ENCODE peak calls at places on chromosomes 5 and 9, in eight cellular contexts. One of them, this sample, is unnamed.
A peak's percentile ranks its signal among the peaks of the same experiment; 100 is the strongest.

GRCh38 chr9:105046907-105047651 is 119.1 kb upstream of the ABCA1 start:
- DNase-seq in GM23338: no peak
- DNase-seq in HCT116: no peak
- DNase-seq in transverse colon: no peak
- DNase-seq in prostate gland: no peak
- DNase-seq in suprapubic skin: no peak
- DNase-seq in SK-N-SH: peak; percentile 60
- DNase-seq in sigmoid colon: no peak
- DNase-seq in this sample: no peak

GRCh38 chr9:122827759-122828090 is 663 bp downstream of the PDCL start:
- DNase-seq in SK-N-SH: no peak
- DNase-seq in GM23338: peak; percentile 77
- DNase-seq in suprapubic skin: no peak
- DNase-seq in sigmoid colon: no peak
- DNase-seq in prostate gland: no peak
- DNase-seq in transverse colon: no peak
- DNase-seq in HCT116: no peak
- DNase-seq in this sample: no peak

GRCh38 chr9:112582371-112582770 is 95.7 kb downstream of the KIAA1958 start:
- DNase-seq in SK-N-SH: no peak
- DNase-seq in prostate gland: no peak
- DNase-seq in sigmoid colon: no peak
- DNase-seq in HCT116: no peak
- DNase-seq in transverse colon: no peak
- DNase-seq in GM23338: no peak
- DNase-seq in suprapubic skin: no peak
- DNase-seq in this sample: no peak

GRCh38 chr9:16030513-16031185 is 477.8 kb downstream of the CCDC171 start:
- DNase-seq in prostate gland: no peak
- DNase-seq in transverse colon: no peak
- DNase-seq in sigmoid colon: no peak
- DNase-seq in suprapubic skin: no peak
- DNase-seq in HCT116: peak; percentile 84
- DNase-seq in SK-N-SH: no peak
- DNase-seq in GM23338: no peak
- DNase-seq in this sample: peak; percentile 27

GRCh38 chr5:178625679-178626483 is 969 bp downstream of the CLK4 start:
- DNase-seq in suprapubic skin: no peak
- DNase-seq in HCT116: no peak
- DNase-seq in prostate gland: no peak
- DNase-seq in sigmoid colon: no peak
- DNase-seq in SK-N-SH: peak; percentile 31
- DNase-seq in GM23338: peak; percentile 24
- DNase-seq in transverse colon: no peak
- DNase-seq in this sample: no peak

GRCh38 chr5:42720242-42720641 is 36.4 kb upstream of the CCDC152 start:
- DNase-seq in GM23338: no peak
- DNase-seq in transverse colon: no peak
- DNase-seq in prostate gland: no peak
- DNase-seq in suprapubic skin: no peak
- DNase-seq in sigmoid colon: no peak
- DNase-seq in HCT116: no peak
- DNase-seq in SK-N-SH: no peak
- DNase-seq in this sample: no peak

GRCh38 chr9:132411091-132411508 is 1.1 kb downstream of the CFAP77 start:
- DNase-seq in sigmoid colon: no peak
- DNase-seq in GM23338: peak; percentile 96
- DNase-seq in SK-N-SH: peak; percentile 67
- DNase-seq in suprapubic skin: no peak
- DNase-seq in transverse colon: peak; percentile 65
- DNase-seq in HCT116: peak; percentile 68
- DNase-seq in prostate gland: peak; percentile 28
- DNase-seq in this sample: peak; percentile 38

GRCh38 chr9:32866292-32866691 is 83.0 kb downstream of the TMEM215 start:
- DNase-seq in sigmoid colon: no peak
- DNase-seq in SK-N-SH: no peak
- DNase-seq in suprapubic skin: no peak
- DNase-seq in transverse colon: no peak
- DNase-seq in GM23338: no peak
- DNase-seq in prostate gland: no peak
- DNase-seq in HCT116: no peak
- DNase-seq in this sample: no peak

GRCh38 chr5:64156276-64156675 is 9.4 kb upstream of the RNF180 start:
- DNase-seq in sigmoid colon: no peak
- DNase-seq in HCT116: no peak
- DNase-seq in transverse colon: no peak
- DNase-seq in GM23338: no peak
- DNase-seq in suprapubic skin: no peak
- DNase-seq in prostate gland: no peak
- DNase-seq in SK-N-SH: no peak
- DNase-seq in this sample: no peak

GRCh38 chr5:37807902-37808301 is 31.9 kb downstream of the GDNF start:
- DNase-seq in sigmoid colon: no peak
- DNase-seq in GM23338: no peak
- DNase-seq in suprapubic skin: no peak
- DNase-seq in transverse colon: no peak
- DNase-seq in HCT116: no peak
- DNase-seq in SK-N-SH: no peak
- DNase-seq in prostate gland: no peak
- DNase-seq in this sample: no peak

GRCh38 chr9:104836235-104836634 is 72.3 kb downstream of the NIPSNAP3B start:
- DNase-seq in sigmoid colon: no peak
- DNase-seq in GM23338: peak; percentile 29
- DNase-seq in SK-N-SH: peak; percentile 56
- DNase-seq in transverse colon: no peak
- DNase-seq in suprapubic skin: no peak
- DNase-seq in prostate gland: no peak
- DNase-seq in HCT116: no peak
- DNase-seq in this sample: no peak

GRCh38 chr5:159576902-159577301 is 246.6 kb upstream of the IL12B start:
- DNase-seq in sigmoid colon: no peak
- DNase-seq in transverse colon: no peak
- DNase-seq in SK-N-SH: no peak
- DNase-seq in prostate gland: no peak
- DNase-seq in HCT116: no peak
- DNase-seq in GM23338: no peak
- DNase-seq in suprapubic skin: no peak
- DNase-seq in this sample: no peak

GRCh38 chr5:16691731-16692130 is 74.9 kb upstream of the RETREG1 start:
- DNase-seq in transverse colon: no peak
- DNase-seq in GM23338: no peak
- DNase-seq in sigmoid colon: no peak
- DNase-seq in prostate gland: no peak
- DNase-seq in suprapubic skin: no peak
- DNase-seq in SK-N-SH: no peak
- DNase-seq in HCT116: no peak
- DNase-seq in this sample: no peak

GRCh38 chr9:111597852-111598729 is 1.4 kb downstream of the PTGR1 start:
- DNase-seq in GM23338: peak; percentile 91
- DNase-seq in sigmoid colon: peak; percentile 89
- DNase-seq in HCT116: peak; percentile 63
- DNase-seq in transverse colon: peak; percentile 71
- DNase-seq in SK-N-SH: peak; percentile 66
- DNase-seq in prostate gland: peak; percentile 49
- DNase-seq in suprapubic skin: peak; percentile 74
- DNase-seq in this sample: peak; percentile 58

GRCh38 chr9:77876091-77876490 is 155.5 kb downstream of the GNAQ start:
- DNase-seq in SK-N-SH: peak; percentile 43
- DNase-seq in sigmoid colon: no peak
- DNase-seq in HCT116: no peak
- DNase-seq in transverse colon: no peak
- DNase-seq in suprapubic skin: no peak
- DNase-seq in prostate gland: no peak
- DNase-seq in GM23338: peak; percentile 44
- DNase-seq in this sample: no peak

GRCh38 chr5:122516432-122516743 is 204.4 kb downstream of the SNCAIP start:
- DNase-seq in suprapubic skin: no peak
- DNase-seq in transverse colon: no peak
- DNase-seq in SK-N-SH: no peak
- DNase-seq in prostate gland: no peak
- DNase-seq in GM23338: no peak
- DNase-seq in HCT116: no peak
- DNase-seq in sigmoid colon: no peak
- DNase-seq in this sample: no peak

GRCh38 chr5:132057498-132058255 is 2.8 kb upstream of the IL3 start:
- DNase-seq in SK-N-SH: peak; percentile 2
- DNase-seq in prostate gland: no peak
- DNase-seq in suprapubic skin: no peak
- DNase-seq in GM23338: no peak
- DNase-seq in sigmoid colon: peak; percentile 36
- DNase-seq in transverse colon: peak; percentile 3
- DNase-seq in HCT116: no peak
- DNase-seq in this sample: no peak

GRCh38 chr5:3343911-3344310 is 251.7 kb upstream of the IRX1 start:
- DNase-seq in sigmoid colon: peak; percentile 40
- DNase-seq in prostate gland: no peak
- DNase-seq in HCT116: no peak
- DNase-seq in GM23338: no peak
- DNase-seq in transverse colon: no peak
- DNase-seq in SK-N-SH: no peak
- DNase-seq in suprapubic skin: no peak
- DNase-seq in this sample: no peak

GRCh38 chr9:123312306-123312877 is 43.6 kb upstream of the CRB2 start:
- DNase-seq in suprapubic skin: no peak
- DNase-seq in transverse colon: no peak
- DNase-seq in sigmoid colon: peak; percentile 45
- DNase-seq in GM23338: no peak
- DNase-seq in SK-N-SH: no peak
- DNase-seq in prostate gland: no peak
- DNase-seq in HCT116: no peak
- DNase-seq in this sample: no peak

GRCh38 chr5:92946546-92946945 is 634.5 kb downstream of the NR2F1-AS1 start:
- DNase-seq in prostate gland: no peak
- DNase-seq in HCT116: no peak
- DNase-seq in suprapubic skin: no peak
- DNase-seq in sigmoid colon: no peak
- DNase-seq in GM23338: no peak
- DNase-seq in transverse colon: no peak
- DNase-seq in SK-N-SH: no peak
- DNase-seq in this sample: no peak

DNA sequence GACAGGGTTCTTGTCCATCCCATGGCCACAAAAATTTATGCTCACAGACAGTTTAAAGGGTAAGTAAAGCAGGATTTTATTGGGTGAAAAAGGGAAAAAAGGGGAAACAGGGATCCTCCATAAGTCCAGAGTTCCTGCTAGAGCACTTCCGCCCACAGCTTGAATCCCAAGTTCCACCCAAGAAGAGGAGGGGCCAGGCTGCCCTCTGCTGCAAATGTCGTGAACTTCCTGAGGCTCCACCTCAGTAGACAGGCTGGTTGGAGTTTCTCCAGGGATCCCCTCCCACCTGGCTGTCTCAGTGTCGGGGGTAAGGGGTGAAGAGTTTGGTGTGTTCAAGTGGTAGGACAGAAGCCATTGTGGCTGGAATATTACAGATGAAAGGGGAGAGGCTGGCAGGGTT is 275.0 kb upstream of the SGCD start:
- DNase-seq in transverse colon: no peak
- DNase-seq in prostate gland: no peak
- DNase-seq in SK-N-SH: no peak
- DNase-seq in sigmoid colon: no peak
- DNase-seq in GM23338: peak; percentile 17
- DNase-seq in HCT116: no peak
- DNase-seq in suprapubic skin: no peak
- DNase-seq in this sample: no peak
- TF ChIP-seq POLR2AphosphoS5 in transverse colon: no peak
- TF ChIP-seq POLR2AphosphoS5 in prostate gland: no peak
- TF ChIP-seq POLR2AphosphoS5 in SK-N-SH: no peak
- TF ChIP-seq POLR2AphosphoS5 in sigmoid colon: no peak
- TF ChIP-seq POLR2AphosphoS5 in GM23338: no peak
- TF ChIP-seq POLR2AphosphoS5 in HCT116: no peak
- TF ChIP-seq POLR2AphosphoS5 in suprapubic skin: no peak
- TF ChIP-seq POLR2AphosphoS5 in this sample: no peak

DNA sequence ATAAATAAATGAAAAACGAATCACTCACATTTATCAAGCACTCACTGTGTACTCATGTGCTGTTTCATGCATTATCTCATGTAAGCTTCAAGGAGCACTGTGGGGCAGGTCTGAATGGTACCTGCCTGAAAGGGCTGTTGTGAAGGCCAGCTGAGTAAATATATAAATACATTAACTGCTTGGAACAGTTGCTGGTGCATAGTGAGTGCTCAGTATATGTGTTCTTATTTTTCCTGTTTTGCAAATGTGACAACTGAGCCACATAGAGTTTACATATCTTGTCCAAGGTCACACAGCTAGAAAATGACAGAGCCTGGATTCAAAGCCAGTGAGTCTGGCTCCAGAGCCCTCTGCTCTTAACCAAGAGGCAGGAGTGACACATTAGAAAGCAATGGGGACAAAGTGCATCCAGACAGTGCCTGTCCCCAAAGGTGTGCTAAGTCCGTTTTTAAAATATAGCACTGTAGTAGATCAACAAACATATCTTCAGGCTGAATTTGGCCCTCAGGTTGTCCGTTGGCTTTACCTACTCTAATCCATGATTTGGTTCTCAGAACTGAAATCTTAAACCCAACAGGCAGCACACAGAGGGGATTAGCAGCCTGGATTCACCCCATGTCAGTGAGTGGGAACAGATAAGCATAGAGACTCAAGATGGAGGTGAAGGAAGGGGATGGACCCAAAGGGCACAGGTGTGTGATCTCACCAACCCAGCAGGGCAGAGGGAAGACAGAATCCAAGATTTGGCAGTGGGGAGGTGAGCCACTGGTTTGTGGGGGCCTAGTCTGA is 70.8 kb downstream of the WWC1 start:
- DNase-seq in SK-N-SH: no peak
- DNase-seq in HCT116: no peak
- DNase-seq in prostate gland: peak; percentile 49
- DNase-seq in sigmoid colon: no peak
- DNase-seq in transverse colon: no peak
- DNase-seq in GM23338: no peak
- DNase-seq in suprapubic skin: no peak
- DNase-seq in this sample: no peak
- H3K27ac ChIP-seq in SK-N-SH: no peak overlapping the region
- H3K27ac ChIP-seq in HCT116: no peak overlapping the region
- H3K27ac ChIP-seq in prostate gland: peak overlapping the region; percentile 70
- H3K27ac ChIP-seq in sigmoid colon: no peak overlapping the region
- H3K27ac ChIP-seq in transverse colon: no peak overlapping the region
- H3K27ac ChIP-seq in GM23338: no peak overlapping the region
- H3K27ac ChIP-seq in suprapubic skin: no peak overlapping the region
- H3K27ac ChIP-seq in this sample: peak overlapping the region; percentile 83

DNA sequence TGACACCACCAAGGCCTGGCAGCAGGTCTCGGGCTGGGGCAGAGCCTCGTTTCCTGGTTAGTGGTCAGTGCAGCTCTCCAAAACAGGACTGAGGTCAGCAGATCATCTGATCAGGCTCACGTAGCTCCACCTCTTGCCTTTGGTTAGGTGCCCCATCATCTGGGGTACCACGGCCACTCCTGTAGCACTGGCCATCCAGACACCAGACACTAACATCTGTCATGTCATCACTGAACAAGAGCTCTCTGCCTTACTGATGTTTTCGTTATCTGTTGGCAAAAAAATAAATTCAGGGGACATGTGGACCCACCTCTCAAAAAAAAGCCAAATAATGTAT is 29.9 kb upstream of the MED10 start:
- DNase-seq in suprapubic skin: no peak
- DNase-seq in SK-N-SH: no peak
- DNase-seq in transverse colon: no peak
- DNase-seq in prostate gland: no peak
- DNase-seq in HCT116: no peak
- DNase-seq in sigmoid colon: no peak
- DNase-seq in GM23338: no peak
- DNase-seq in this sample: no peak
- H3K4me1 ChIP-seq in suprapubic skin: peaks cover 4% of the 10 kb centered on the region
- H3K4me1 ChIP-seq in SK-N-SH: no peaks in the 10 kb centered on the region
- H3K4me1 ChIP-seq in transverse colon: no peaks in the 10 kb centered on the region
- H3K4me1 ChIP-seq in prostate gland: no peaks in the 10 kb centered on the region
- H3K4me1 ChIP-seq in HCT116: no peaks in the 10 kb centered on the region
- H3K4me1 ChIP-seq in sigmoid colon: no peaks in the 10 kb centered on the region
- H3K4me1 ChIP-seq in GM23338: no peaks in the 10 kb centered on the region
- H3K4me1 ChIP-seq in this sample: no peaks in the 10 kb centered on the region

GRCh38 chr5:4883388-4883787 is 256.7 kb upstream of the ADAMTS16 start:
- DNase-seq in HCT116: no peak
- DNase-seq in sigmoid colon: peak; percentile 73
- DNase-seq in prostate gland: no peak
- DNase-seq in SK-N-SH: no peak
- DNase-seq in suprapubic skin: no peak
- DNase-seq in GM23338: no peak
- DNase-seq in transverse colon: no peak
- DNase-seq in this sample: no peak
- TF ChIP-seq POLR2AphosphoS5 in HCT116: no peak
- TF ChIP-seq POLR2AphosphoS5 in sigmoid colon: no peak
- TF ChIP-seq POLR2AphosphoS5 in prostate gland: no peak
- TF ChIP-seq POLR2AphosphoS5 in SK-N-SH: no peak
- TF ChIP-seq POLR2AphosphoS5 in suprapubic skin: no peak
- TF ChIP-seq POLR2AphosphoS5 in GM23338: no peak
- TF ChIP-seq POLR2AphosphoS5 in transverse colon: no peak
- TF ChIP-seq POLR2AphosphoS5 in this sample: no peak